ENCODE peak calls at places on chromosomes 5 and 9, in six cellular contexts. G is epithelial cell of esophagus, A is HFFc6, J is fibroblast of mammary gland, Z is MM.1S, F is BE2C. Y is an unnamed sample.

GRCh38 chr5:69492391-69493234 is at the start of gene OCLN:
- DNase-seq in G (peak), A (no peak), J (no peak), Z (peak), F (peak), Y (peak)

GRCh38 chr9:82148849-82149544 is 160.4 kb downstream of the SPATA31D1 start:
- DNase-seq in G (no peak), A (peak), J (peak), Z (no peak), F (peak), Y (no peak)

GRCh38 chr5:111022301-111022700 is 49.2 kb upstream of the TSLP start:
- DNase-seq in G (no peak), A (no peak), J (no peak), Z (no peak), F (no peak), Y (no peak)

GRCh38 chr5:177100714-177101121 is 14.0 kb downstream of the FGFR4 start:
- DNase-seq in G (no peak), A (peak), J (no peak), Z (no peak), F (no peak), Y (no peak)

GRCh38 chr9:128192601-128193371 is 1.4 kb upstream of the CIZ1 start:
- DNase-seq in G (peak), A (peak), J (peak), Z (peak), F (peak), Y (peak)

GRCh38 chr9:89835676-89836075 is 230.9 kb downstream of the GADD45G start:
- DNase-seq in G (no peak), A (no peak), J (no peak), Z (no peak), F (no peak), Y (no peak)

GRCh38 chr5:135317286-135317685 is 81.7 kb downstream of the MACROH2A1 start:
- DNase-seq in G (no peak), A (no peak), J (no peak), Z (no peak), F (no peak), Y (no peak)

GRCh38 chr9:121819511-121820231 is 168.2 kb downstream of the DAB2IP start:
- DNase-seq in G (peak), A (peak), J (peak), Z (no peak), F (peak), Y (no peak)

GRCh38 chr5:167754501-167754941 is 536.9 kb upstream of the WWC1 start:
- DNase-seq in G (peak), A (peak), J (no peak), Z (no peak), F (no peak), Y (no peak)

GRCh38 chr5:65830856-65831255 is 95.5 kb upstream of the ERBIN start:
- DNase-seq in G (no peak), A (no peak), J (no peak), Z (no peak), F (no peak), Y (no peak)

GRCh38 chr5:83531661-83532060 is 60.1 kb downstream of the VCAN start:
- DNase-seq in G (no peak), A (no peak), J (no peak), Z (no peak), F (no peak), Y (no peak)

GRCh38 chr5:137621861-137622823 is 113.7 kb downstream of the KLHL3 start:
- DNase-seq in G (peak), A (peak), J (peak), Z (no peak), F (no peak), Y (no peak)

GRCh38 chr5:61933787-61934626 is 372.0 kb upstream of the KIF2A start:
- DNase-seq in G (peak), A (peak), J (peak), Z (peak), F (peak), Y (peak)

GRCh38 chr5:88770290-88771257 is 112.4 kb downstream of the MEF2C start:
- DNase-seq in G (peak), A (peak), J (peak), Z (no peak), F (no peak), Y (no peak)

GRCh38 chr9:130459941-130460340 is 15.2 kb downstream of the ASS1 start:
- DNase-seq in G (no peak), A (no peak), J (no peak), Z (no peak), F (no peak), Y (no peak)

GRCh38 chr9:136327313-136327971 is at the start of gene GPSM1:
- DNase-seq in G (peak), A (peak), J (peak), Z (no peak), F (peak), Y (no peak)

GRCh38 chr9:33452828-33453271 is 5.5 kb upstream of the AQP3 start:
- DNase-seq in G (peak), A (peak), J (peak), Z (no peak), F (peak), Y (peak)

GRCh38 chr9:112028242-112029221 is 131.9 kb downstream of the UGCG start:
- DNase-seq in G (no peak), A (no peak), J (no peak), Z (no peak), F (no peak), Y (peak)

GRCh38 chr9:102974530-102974929 is 20.6 kb upstream of the CYLC2 start:
- DNase-seq in G (peak), A (no peak), J (peak), Z (no peak), F (no peak), Y (no peak)

GRCh38 chr5:140324834-140325195 is 21.6 kb downstream of the HBEGF start:
- DNase-seq in G (no peak), A (peak), J (peak), Z (no peak), F (no peak), Y (no peak)

GRCh38 chr5:123673107-123673506 is 161.1 kb downstream of the CSNK1G3 start:
- DNase-seq in G (peak), A (no peak), J (no peak), Z (no peak), F (no peak), Y (peak)

GRCh38 chr5:123665822-123666371 is 153.9 kb downstream of the CSNK1G3 start:
- DNase-seq in G (no peak), A (no peak), J (no peak), Z (no peak), F (no peak), Y (peak)

GRCh38 chr5:123672067-123672466 is 160.1 kb downstream of the CSNK1G3 start:
- DNase-seq in G (no peak), A (no peak), J (no peak), Z (no peak), F (no peak), Y (no peak)

DNA sequence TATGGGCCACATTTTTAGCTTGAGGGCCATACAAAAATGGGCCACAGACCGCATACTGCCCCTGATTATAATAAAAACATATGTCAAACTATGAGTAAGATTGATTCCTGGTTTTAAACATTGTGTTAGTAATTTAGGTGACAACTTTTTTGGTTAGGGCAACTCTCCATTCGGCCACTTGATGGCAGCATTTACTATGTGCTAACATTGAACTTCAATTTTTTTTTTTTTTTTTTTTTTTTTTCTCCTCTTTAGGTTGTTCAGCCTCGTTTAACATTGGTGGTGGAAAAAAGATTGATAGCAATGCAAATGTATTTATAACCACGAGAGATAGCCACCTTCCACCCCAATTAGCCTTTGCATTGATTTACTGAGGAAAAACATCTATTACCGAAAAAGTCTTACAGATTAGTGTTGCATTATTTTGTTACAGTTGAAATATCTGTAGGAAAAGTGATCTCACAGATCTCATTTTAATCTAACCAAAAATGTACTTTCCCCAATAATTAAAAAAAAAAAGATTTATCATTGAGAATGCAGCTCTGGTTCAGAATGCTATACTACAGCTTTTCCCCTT is 159.1 kb downstream of the CSNK1G3 start:
- DNase-seq in G (peak), A (peak), J (peak), Z (peak), F (peak), Y (peak)
- TF ChIP-seq CTCF in G (peak), A (peak), J (peak), Z (peak), F (peak), Y (peak)

GRCh38 chr5:446864-447263 is 3.9 kb downstream of the EXOC3 start:
- DNase-seq in G (peak), A (peak), J (peak), Z (peak), F (no peak), Y (peak)
- TF ChIP-seq CTCF in G (peak), A (peak), J (peak), Z (peak), F (peak), Y (peak)

DNA sequence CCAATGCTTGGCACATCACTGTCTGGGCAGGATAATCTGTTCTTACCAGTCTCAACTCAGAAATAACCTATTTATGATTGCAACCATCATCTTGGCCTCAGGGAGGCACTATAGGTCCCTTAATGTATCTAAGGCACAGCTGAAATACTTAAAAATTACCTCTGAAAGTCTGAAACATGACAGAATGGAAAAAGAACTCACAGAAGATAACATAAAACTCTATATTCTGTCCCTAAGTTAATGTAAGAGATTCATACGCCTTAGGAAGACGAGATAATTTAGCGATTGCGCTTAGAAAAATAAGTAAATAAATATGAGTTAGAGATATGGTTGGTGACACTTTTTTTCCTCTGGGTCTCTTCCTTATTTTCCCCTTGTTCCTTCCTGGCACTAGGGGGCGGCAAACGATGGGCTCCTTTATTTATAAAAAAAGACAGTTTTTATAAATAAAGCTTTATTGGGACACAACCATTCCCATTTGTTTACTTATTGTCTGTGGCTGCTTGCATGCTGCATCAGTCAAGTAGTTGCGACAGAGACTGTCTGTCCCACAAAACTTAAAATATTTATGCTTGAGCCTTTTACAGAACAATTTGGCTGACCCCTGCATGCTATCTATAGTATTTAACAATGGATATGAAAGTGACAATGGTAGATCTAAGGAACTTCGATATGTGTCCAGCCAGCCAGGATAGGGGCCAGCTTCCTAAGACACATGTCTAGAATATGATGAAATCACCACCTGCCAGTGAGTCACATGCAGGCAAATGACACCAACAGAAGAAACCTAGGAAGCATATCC is 79.6 kb downstream of the PDE4D start:
- DNase-seq in G (peak), A (peak), J (peak), Z (peak), F (peak), Y (peak)
- TF ChIP-seq CTCF in G (peak), A (peak), J (peak), Z (peak), F (peak), Y (peak)

DNA sequence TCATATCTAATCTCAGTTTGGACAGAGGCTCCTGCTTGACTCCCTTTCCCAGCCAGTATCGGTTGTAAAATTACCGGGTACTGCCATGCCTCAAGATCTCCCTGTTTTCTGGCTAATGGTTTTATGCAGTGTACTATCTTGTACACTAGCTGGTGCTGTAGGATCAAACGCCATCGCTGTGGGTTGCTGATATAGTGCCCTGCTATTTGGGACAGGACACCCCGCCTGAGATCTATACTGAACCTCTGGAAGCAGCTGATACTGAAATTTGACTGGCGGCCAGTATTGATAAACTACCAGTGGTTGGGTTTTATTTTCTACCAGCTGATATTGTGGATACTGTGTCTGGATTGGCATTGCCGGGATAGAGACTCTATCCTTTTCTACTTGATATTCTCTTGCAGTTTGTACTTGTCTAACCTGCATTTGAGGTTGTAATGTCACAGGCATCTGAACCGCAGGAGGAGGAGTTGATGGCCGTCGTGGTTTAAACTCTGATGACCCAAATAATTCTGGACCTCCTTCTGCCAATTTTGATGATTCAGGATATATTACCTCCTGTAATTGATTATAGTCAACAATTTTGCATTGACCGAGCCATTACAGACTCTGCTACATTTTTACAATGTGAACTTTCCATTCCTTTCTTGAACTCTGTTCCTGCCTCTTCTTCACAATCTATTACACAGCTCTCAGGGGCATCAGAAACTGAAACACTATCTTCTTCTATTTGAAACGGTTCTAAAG is 112.5 kb upstream of the LARP1 start:
- DNase-seq in G (peak), A (peak), J (peak), Z (peak), F (peak), Y (no peak)
- TF ChIP-seq CTCF in G (peak), A (peak), J (peak), Z (peak), F (peak), Y (peak)

GRCh38 chr9:109110326-109111014 is 9.3 kb downstream of the TMEM245 start:
- DNase-seq in G (peak), A (peak), J (peak), Z (no peak), F (no peak), Y (peak)
- TF ChIP-seq CTCF in G (no peak), A (no peak), J (no peak), Z (no peak), F (no peak), Y (no peak)

DNA sequence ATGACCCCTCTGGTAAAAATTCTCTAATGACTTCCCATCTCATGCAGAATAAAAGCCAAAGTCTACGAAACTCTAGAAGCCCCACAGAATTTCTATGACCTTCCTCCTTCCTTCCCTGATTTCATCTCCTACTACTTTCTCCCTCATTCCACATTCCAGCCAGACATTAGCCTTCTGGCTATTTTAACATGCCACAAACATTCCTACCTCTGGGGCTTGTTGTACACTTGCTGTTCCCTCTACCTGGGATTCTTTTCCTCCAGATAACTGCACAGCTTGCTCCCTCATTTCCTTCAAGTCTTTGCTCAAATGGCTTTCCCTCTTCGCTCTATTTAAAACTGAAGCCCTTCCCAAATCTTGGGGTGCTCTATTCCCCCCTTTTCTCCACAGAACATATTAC is 60.1 kb downstream of the FBXW11 start:
- DNase-seq in G (no peak), A (peak), J (no peak), Z (no peak), F (no peak), Y (no peak)
- TF ChIP-seq CTCF in G (peak), A (peak), J (no peak), Z (no peak), F (peak), Y (no peak)

DNA sequence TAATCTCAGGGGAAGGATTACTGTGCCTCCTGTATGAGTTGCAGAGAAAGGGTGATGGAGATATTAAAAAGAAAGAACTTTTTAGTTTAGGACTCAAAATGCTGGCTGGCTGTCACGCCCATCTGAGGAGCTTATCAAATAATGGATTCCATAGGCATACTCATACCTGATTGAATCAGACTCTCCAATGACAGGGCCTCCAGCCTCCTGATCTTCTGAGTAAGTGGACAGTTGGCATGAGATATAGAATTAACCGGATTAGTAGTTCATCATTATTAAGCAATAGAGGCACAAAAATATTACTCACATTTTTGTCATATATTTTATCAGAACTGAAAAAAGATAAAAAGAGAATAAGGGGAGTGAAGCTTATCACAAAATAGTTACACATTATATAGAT is 157.0 kb upstream of the RASA1 start:
- DNase-seq in G (peak), A (no peak), J (peak), Z (no peak), F (no peak), Y (no peak)
- TF ChIP-seq CTCF in G (no peak), A (no peak), J (no peak), Z (no peak), F (no peak), Y (no peak)

GRCh38 chr9:105244274-105244995 is at the start of gene SLC44A1:
- DNase-seq in G (peak), A (peak), J (peak), Z (peak), F (peak), Y (peak)
- TF ChIP-seq CTCF in G (no peak), A (peak), J (no peak), Z (no peak), F (no peak), Y (no peak)

Y was measured in GM12865.